ENCODE peak calls at places on chromosomes 7 and 10, in ten cellular contexts. One of them, this sample, is unnamed.
A peak's percentile ranks its signal among the peaks of the same experiment; 100 is the strongest.

GRCh38 chr7:139811106-139811505 is 18.0 kb upstream of the TBXAS1 start:
- DNase-seq in aorta: no peak
- DNase-seq in CD4-positive, alpha-beta memory T cell: no peak
- DNase-seq in Panc1: no peak
- DNase-seq in lower lobe of right lung: no peak
- DNase-seq in left ventricle myocardium inferior: no peak
- DNase-seq in PC-3: no peak
- DNase-seq in right cardiac atrium: no peak
- DNase-seq in naive thymus-derived CD4-positive, alpha-beta T cell: no peak
- DNase-seq in CD8-positive, alpha-beta T cell: no peak
- DNase-seq in this sample: no peak

GRCh38 chr7:142114207-142114606 is 2.7 kb downstream of the MGAM2 start:
- DNase-seq in aorta: no peak
- DNase-seq in CD4-positive, alpha-beta memory T cell: no peak
- DNase-seq in Panc1: no peak
- DNase-seq in lower lobe of right lung: no peak
- DNase-seq in left ventricle myocardium inferior: no peak
- DNase-seq in PC-3: no peak
- DNase-seq in right cardiac atrium: no peak
- DNase-seq in naive thymus-derived CD4-positive, alpha-beta T cell: no peak
- DNase-seq in CD8-positive, alpha-beta T cell: no peak
- DNase-seq in this sample: no peak

GRCh38 chr10:77505431-77506334 is 131.9 kb downstream of the KCNMA1 start:
- DNase-seq in aorta: no peak
- DNase-seq in CD4-positive, alpha-beta memory T cell: no peak
- DNase-seq in Panc1: peak; percentile 85
- DNase-seq in lower lobe of right lung: no peak
- DNase-seq in left ventricle myocardium inferior: no peak
- DNase-seq in PC-3: peak; percentile 99
- DNase-seq in right cardiac atrium: no peak
- DNase-seq in naive thymus-derived CD4-positive, alpha-beta T cell: no peak
- DNase-seq in CD8-positive, alpha-beta T cell: no peak
- DNase-seq in this sample: peak; percentile 74

GRCh38 chr7:44970521-44971051 is 8.2 kb downstream of the MYO1G start:
- DNase-seq in aorta: peak; percentile 63
- DNase-seq in CD4-positive, alpha-beta memory T cell: no peak
- DNase-seq in Panc1: no peak
- DNase-seq in lower lobe of right lung: no peak
- DNase-seq in left ventricle myocardium inferior: no peak
- DNase-seq in PC-3: no peak
- DNase-seq in right cardiac atrium: no peak
- DNase-seq in naive thymus-derived CD4-positive, alpha-beta T cell: no peak
- DNase-seq in CD8-positive, alpha-beta T cell: no peak
- DNase-seq in this sample: no peak

GRCh38 chr10:74827045-74827441 is 643 bp downstream of the KAT6B start:
- DNase-seq in aorta: no peak
- DNase-seq in CD4-positive, alpha-beta memory T cell: no peak
- DNase-seq in Panc1: no peak
- DNase-seq in lower lobe of right lung: no peak
- DNase-seq in left ventricle myocardium inferior: no peak
- DNase-seq in PC-3: no peak
- DNase-seq in right cardiac atrium: no peak
- DNase-seq in naive thymus-derived CD4-positive, alpha-beta T cell: no peak
- DNase-seq in CD8-positive, alpha-beta T cell: no peak
- DNase-seq in this sample: no peak

GRCh38 chr10:124701435-124701834 is 42.7 kb downstream of the FAM53B start:
- DNase-seq in aorta: peak; percentile 93
- DNase-seq in CD4-positive, alpha-beta memory T cell: peak; percentile 17
- DNase-seq in Panc1: no peak
- DNase-seq in lower lobe of right lung: peak; percentile 87
- DNase-seq in left ventricle myocardium inferior: peak; percentile 95
- DNase-seq in PC-3: no peak
- DNase-seq in right cardiac atrium: peak; percentile 96
- DNase-seq in naive thymus-derived CD4-positive, alpha-beta T cell: no peak
- DNase-seq in CD8-positive, alpha-beta T cell: no peak
- DNase-seq in this sample: peak; percentile 40

GRCh38 chr7:9264395-9264794 is 831.0 kb downstream of the NXPH1 start:
- DNase-seq in aorta: no peak
- DNase-seq in CD4-positive, alpha-beta memory T cell: no peak
- DNase-seq in Panc1: no peak
- DNase-seq in lower lobe of right lung: no peak
- DNase-seq in left ventricle myocardium inferior: no peak
- DNase-seq in PC-3: no peak
- DNase-seq in right cardiac atrium: no peak
- DNase-seq in naive thymus-derived CD4-positive, alpha-beta T cell: no peak
- DNase-seq in CD8-positive, alpha-beta T cell: no peak
- DNase-seq in this sample: no peak

GRCh38 chr7:130719550-130719949 is 14.5 kb downstream of the KLF14 start:
- DNase-seq in aorta: no peak
- DNase-seq in CD4-positive, alpha-beta memory T cell: no peak
- DNase-seq in Panc1: no peak
- DNase-seq in lower lobe of right lung: no peak
- DNase-seq in left ventricle myocardium inferior: no peak
- DNase-seq in PC-3: no peak
- DNase-seq in right cardiac atrium: no peak
- DNase-seq in naive thymus-derived CD4-positive, alpha-beta T cell: no peak
- DNase-seq in CD8-positive, alpha-beta T cell: no peak
- DNase-seq in this sample: no peak

GRCh38 chr7:371119-371778 is 81.3 kb downstream of the FOXL3 start:
- DNase-seq in aorta: peak; percentile 56
- DNase-seq in CD4-positive, alpha-beta memory T cell: peak; percentile 39
- DNase-seq in Panc1: no peak
- DNase-seq in lower lobe of right lung: no peak
- DNase-seq in left ventricle myocardium inferior: peak; percentile 1
- DNase-seq in PC-3: no peak
- DNase-seq in right cardiac atrium: peak; percentile 6
- DNase-seq in naive thymus-derived CD4-positive, alpha-beta T cell: no peak
- DNase-seq in CD8-positive, alpha-beta T cell: no peak
- DNase-seq in this sample: no peak

GRCh38 chr7:2622869-2623697 is 8.7 kb upstream of the TTYH3 start:
- DNase-seq in aorta: no peak
- DNase-seq in CD4-positive, alpha-beta memory T cell: no peak
- DNase-seq in Panc1: no peak
- DNase-seq in lower lobe of right lung: peak; percentile 77
- DNase-seq in left ventricle myocardium inferior: no peak
- DNase-seq in PC-3: no peak
- DNase-seq in right cardiac atrium: no peak
- DNase-seq in naive thymus-derived CD4-positive, alpha-beta T cell: no peak
- DNase-seq in CD8-positive, alpha-beta T cell: no peak
- DNase-seq in this sample: no peak

GRCh38 chr10:35640474-35640873 is 1.6 kb downstream of the FZD8 start:
- DNase-seq in aorta: peak; percentile 89
- DNase-seq in CD4-positive, alpha-beta memory T cell: no peak
- DNase-seq in Panc1: no peak
- DNase-seq in lower lobe of right lung: peak; percentile 82
- DNase-seq in left ventricle myocardium inferior: peak; percentile 69
- DNase-seq in PC-3: peak; percentile 94
- DNase-seq in right cardiac atrium: peak; percentile 77
- DNase-seq in naive thymus-derived CD4-positive, alpha-beta T cell: no peak
- DNase-seq in CD8-positive, alpha-beta T cell: no peak
- DNase-seq in this sample: peak; percentile 37

GRCh38 chr7:10802526-10802925 is 171.1 kb upstream of the PHF14 start:
- DNase-seq in aorta: no peak
- DNase-seq in CD4-positive, alpha-beta memory T cell: no peak
- DNase-seq in Panc1: no peak
- DNase-seq in lower lobe of right lung: no peak
- DNase-seq in left ventricle myocardium inferior: no peak
- DNase-seq in PC-3: peak; percentile 22
- DNase-seq in right cardiac atrium: no peak
- DNase-seq in naive thymus-derived CD4-positive, alpha-beta T cell: no peak
- DNase-seq in CD8-positive, alpha-beta T cell: no peak
- DNase-seq in this sample: peak; percentile 39

GRCh38 chr7:3636131-3636860 is 335.2 kb downstream of the SDK1 start:
- DNase-seq in aorta: no peak
- DNase-seq in CD4-positive, alpha-beta memory T cell: no peak
- DNase-seq in Panc1: no peak
- DNase-seq in lower lobe of right lung: no peak
- DNase-seq in left ventricle myocardium inferior: no peak
- DNase-seq in PC-3: peak; percentile 5
- DNase-seq in right cardiac atrium: no peak
- DNase-seq in naive thymus-derived CD4-positive, alpha-beta T cell: no peak
- DNase-seq in CD8-positive, alpha-beta T cell: no peak
- DNase-seq in this sample: no peak

GRCh38 chr7:76108540-76109233 is 60.8 kb downstream of the MDH2 start:
- DNase-seq in aorta: no peak
- DNase-seq in CD4-positive, alpha-beta memory T cell: no peak
- DNase-seq in Panc1: peak; percentile 85
- DNase-seq in lower lobe of right lung: peak; percentile 60
- DNase-seq in left ventricle myocardium inferior: no peak
- DNase-seq in PC-3: peak; percentile 90
- DNase-seq in right cardiac atrium: peak; percentile 43
- DNase-seq in naive thymus-derived CD4-positive, alpha-beta T cell: no peak
- DNase-seq in CD8-positive, alpha-beta T cell: no peak
- DNase-seq in this sample: no peak

GRCh38 chr7:270351-270983 is 19.5 kb upstream of the FOXL3 start:
- DNase-seq in aorta: peak; percentile 73
- DNase-seq in CD4-positive, alpha-beta memory T cell: no peak
- DNase-seq in Panc1: no peak
- DNase-seq in lower lobe of right lung: peak; percentile 40
- DNase-seq in left ventricle myocardium inferior: no peak
- DNase-seq in PC-3: no peak
- DNase-seq in right cardiac atrium: peak; percentile 6
- DNase-seq in naive thymus-derived CD4-positive, alpha-beta T cell: no peak
- DNase-seq in CD8-positive, alpha-beta T cell: no peak
- DNase-seq in this sample: no peak

GRCh38 chr10:52999258-52999657 is 226.7 kb upstream of the MBL2 start:
- DNase-seq in aorta: no peak
- DNase-seq in CD4-positive, alpha-beta memory T cell: no peak
- DNase-seq in Panc1: no peak
- DNase-seq in lower lobe of right lung: no peak
- DNase-seq in left ventricle myocardium inferior: no peak
- DNase-seq in PC-3: no peak
- DNase-seq in right cardiac atrium: no peak
- DNase-seq in naive thymus-derived CD4-positive, alpha-beta T cell: no peak
- DNase-seq in CD8-positive, alpha-beta T cell: no peak
- DNase-seq in this sample: no peak

GRCh38 chr7:96397936-96398596 is 76.2 kb upstream of the SLC25A13 start:
- DNase-seq in aorta: no peak
- DNase-seq in CD4-positive, alpha-beta memory T cell: no peak
- DNase-seq in Panc1: no peak
- DNase-seq in lower lobe of right lung: no peak
- DNase-seq in left ventricle myocardium inferior: no peak
- DNase-seq in PC-3: no peak
- DNase-seq in right cardiac atrium: no peak
- DNase-seq in naive thymus-derived CD4-positive, alpha-beta T cell: no peak
- DNase-seq in CD8-positive, alpha-beta T cell: no peak
- DNase-seq in this sample: peak; percentile 16

GRCh38 chr7:14637968-14638367 is 264.6 kb downstream of the DGKB start:
- DNase-seq in aorta: no peak
- DNase-seq in CD4-positive, alpha-beta memory T cell: no peak
- DNase-seq in Panc1: no peak
- DNase-seq in lower lobe of right lung: no peak
- DNase-seq in left ventricle myocardium inferior: no peak
- DNase-seq in PC-3: peak; percentile 23
- DNase-seq in right cardiac atrium: no peak
- DNase-seq in naive thymus-derived CD4-positive, alpha-beta T cell: no peak
- DNase-seq in CD8-positive, alpha-beta T cell: no peak
- DNase-seq in this sample: no peak

DNA sequence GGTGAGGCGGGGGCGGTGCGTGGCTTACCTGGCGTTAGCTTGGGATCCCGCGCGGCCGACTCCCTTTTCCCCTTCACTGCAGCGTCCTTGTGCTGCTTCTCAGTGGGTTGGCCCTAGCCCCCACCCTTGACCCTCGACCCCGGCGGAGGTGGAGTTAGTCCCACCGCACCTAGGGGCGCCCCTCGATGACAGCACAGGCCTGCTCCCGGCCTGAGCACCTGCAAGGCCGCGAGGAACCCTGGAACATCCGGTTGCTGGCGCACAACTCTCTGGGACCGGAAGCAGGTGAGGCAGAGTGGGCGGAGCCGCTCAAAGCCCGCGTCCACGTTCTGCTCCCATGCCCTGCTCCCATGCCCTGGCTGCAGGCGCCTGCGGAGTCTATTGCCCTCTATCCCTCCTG is 266.9 kb downstream of the USP6NL start:
- DNase-seq in aorta: no peak
- DNase-seq in CD4-positive, alpha-beta memory T cell: no peak
- DNase-seq in Panc1: no peak
- DNase-seq in lower lobe of right lung: no peak
- DNase-seq in left ventricle myocardium inferior: no peak
- DNase-seq in PC-3: no peak
- DNase-seq in right cardiac atrium: no peak
- DNase-seq in naive thymus-derived CD4-positive, alpha-beta T cell: no peak
- DNase-seq in CD8-positive, alpha-beta T cell: peak; percentile 49
- DNase-seq in this sample: no peak
- H3K4me3 ChIP-seq in aorta: no peak overlapping the region
- H3K4me3 ChIP-seq in CD4-positive, alpha-beta memory T cell: no peak overlapping the region
- H3K4me3 ChIP-seq in Panc1: no peak overlapping the region
- H3K4me3 ChIP-seq in lower lobe of right lung: no peak overlapping the region
- H3K4me3 ChIP-seq in left ventricle myocardium inferior: no peak overlapping the region
- H3K4me3 ChIP-seq in PC-3: no peak overlapping the region
- H3K4me3 ChIP-seq in right cardiac atrium: no peak overlapping the region
- H3K4me3 ChIP-seq in naive thymus-derived CD4-positive, alpha-beta T cell: no peak overlapping the region
- H3K4me3 ChIP-seq in CD8-positive, alpha-beta T cell: no peak overlapping the region
- H3K4me3 ChIP-seq in this sample: no peak overlapping the region

GRCh38 chr7:4957847-4958476 is 1.0 kb downstream of the MMD2 start:
- DNase-seq in aorta: peak; percentile 36
- DNase-seq in CD4-positive, alpha-beta memory T cell: no peak
- DNase-seq in Panc1: no peak
- DNase-seq in lower lobe of right lung: peak; percentile 8
- DNase-seq in left ventricle myocardium inferior: no peak
- DNase-seq in PC-3: no peak
- DNase-seq in right cardiac atrium: no peak
- DNase-seq in naive thymus-derived CD4-positive, alpha-beta T cell: no peak
- DNase-seq in CD8-positive, alpha-beta T cell: no peak
- DNase-seq in this sample: no peak
- H3K4me3 ChIP-seq in aorta: no peak overlapping the region
- H3K4me3 ChIP-seq in CD4-positive, alpha-beta memory T cell: no peak overlapping the region
- H3K4me3 ChIP-seq in Panc1: no peak overlapping the region
- H3K4me3 ChIP-seq in lower lobe of right lung: no peak overlapping the region
- H3K4me3 ChIP-seq in left ventricle myocardium inferior: no peak overlapping the region
- H3K4me3 ChIP-seq in PC-3: no peak overlapping the region
- H3K4me3 ChIP-seq in right cardiac atrium: no peak overlapping the region
- H3K4me3 ChIP-seq in naive thymus-derived CD4-positive, alpha-beta T cell: no peak overlapping the region
- H3K4me3 ChIP-seq in CD8-positive, alpha-beta T cell: no peak overlapping the region
- H3K4me3 ChIP-seq in this sample: no peak overlapping the region

DNA sequence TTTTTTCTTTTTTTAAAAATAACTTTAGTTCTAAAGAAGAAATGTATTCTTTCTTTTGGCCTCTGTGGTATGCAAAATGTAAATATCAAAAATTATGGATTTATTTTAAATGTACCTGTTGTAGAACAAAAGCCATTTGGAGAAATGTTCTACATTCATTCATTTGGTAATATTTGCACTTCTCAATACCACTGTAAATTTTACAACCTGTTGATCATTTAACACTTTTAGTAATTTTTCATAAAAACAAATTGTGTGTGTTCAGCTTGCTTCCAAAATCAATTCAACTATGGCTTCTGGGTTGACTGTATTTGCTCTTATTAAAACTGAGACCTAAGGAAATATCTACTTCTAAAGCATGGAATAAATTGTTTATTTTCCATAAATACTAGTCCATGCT is 2.3 kb upstream of the IGF2BP3 start:
- DNase-seq in aorta: no peak
- DNase-seq in CD4-positive, alpha-beta memory T cell: no peak
- DNase-seq in Panc1: no peak
- DNase-seq in lower lobe of right lung: no peak
- DNase-seq in left ventricle myocardium inferior: no peak
- DNase-seq in PC-3: no peak
- DNase-seq in right cardiac atrium: no peak
- DNase-seq in naive thymus-derived CD4-positive, alpha-beta T cell: no peak
- DNase-seq in CD8-positive, alpha-beta T cell: no peak
- DNase-seq in this sample: no peak
- H3K4me3 ChIP-seq in aorta: no peak overlapping the region
- H3K4me3 ChIP-seq in CD4-positive, alpha-beta memory T cell: no peak overlapping the region
- H3K4me3 ChIP-seq in Panc1: peak overlapping the region; percentile 88
- H3K4me3 ChIP-seq in lower lobe of right lung: no peak overlapping the region
- H3K4me3 ChIP-seq in left ventricle myocardium inferior: no peak overlapping the region
- H3K4me3 ChIP-seq in PC-3: peak overlapping the region; percentile 73
- H3K4me3 ChIP-seq in right cardiac atrium: no peak overlapping the region
- H3K4me3 ChIP-seq in naive thymus-derived CD4-positive, alpha-beta T cell: no peak overlapping the region
- H3K4me3 ChIP-seq in CD8-positive, alpha-beta T cell: no peak overlapping the region
- H3K4me3 ChIP-seq in this sample: peak overlapping the region; percentile 85

GRCh38 chr10:133336131-133337078 is at the start of gene CALY:
- DNase-seq in aorta: no peak
- DNase-seq in CD4-positive, alpha-beta memory T cell: peak; percentile 95
- DNase-seq in Panc1: no peak
- DNase-seq in lower lobe of right lung: peak; percentile 43
- DNase-seq in left ventricle myocardium inferior: no peak
- DNase-seq in PC-3: no peak
- DNase-seq in right cardiac atrium: peak; percentile 28
- DNase-seq in naive thymus-derived CD4-positive, alpha-beta T cell: peak; percentile 92
- DNase-seq in CD8-positive, alpha-beta T cell: peak; percentile 91
- DNase-seq in this sample: no peak
- H3K4me3 ChIP-seq in aorta: no peak within 1 kb of the TSS
- H3K4me3 ChIP-seq in CD4-positive, alpha-beta memory T cell: no peak within 1 kb of the TSS
- H3K4me3 ChIP-seq in Panc1: peak within 1 kb of the TSS; percentile 65
- H3K4me3 ChIP-seq in lower lobe of right lung: peak within 1 kb of the TSS; percentile 45
- H3K4me3 ChIP-seq in left ventricle myocardium inferior: peak within 1 kb of the TSS; percentile 58
- H3K4me3 ChIP-seq in PC-3: no peak within 1 kb of the TSS
- H3K4me3 ChIP-seq in right cardiac atrium: peak within 1 kb of the TSS; percentile 26
- H3K4me3 ChIP-seq in naive thymus-derived CD4-positive, alpha-beta T cell: peak within 1 kb of the TSS; percentile 65
- H3K4me3 ChIP-seq in CD8-positive, alpha-beta T cell: peak within 1 kb of the TSS; percentile 79
- H3K4me3 ChIP-seq in this sample: peak within 1 kb of the TSS; percentile 45

This sample was measured in skeletal muscle cell.